ENCODE peak calls at places on chromosome 19, in eight cellular contexts. E is prostate gland, T is stomach, W is SK-N-MC, L is breast epithelium, H is transverse colon, G is GM12891, F is GM23338. C is an unnamed sample.

GRCh38 chr19:38079926-38080380 is 144.1 kb downstream of the DPF1 start:
- DNase-seq in E (peak), T (peak), W (no peak), L (no peak), H (no peak), G (peak), F (peak), C (no peak)

GRCh38 chr19:32719611-32720059 is at the start of gene TDRD12:
- DNase-seq in E (no peak), T (no peak), W (no peak), L (no peak), H (no peak), G (no peak), F (peak), C (no peak)

GRCh38 chr19:16328824-16329482 is 4.3 kb downstream of the KLF2 start:
- DNase-seq in E (no peak), T (no peak), W (no peak), L (no peak), H (no peak), G (no peak), F (no peak), C (no peak)

GRCh38 chr19:10501971-10502523 is 1.1 kb downstream of the KEAP1 start:
- DNase-seq in E (peak), T (peak), W (no peak), L (peak), H (peak), G (peak), F (peak), C (peak)

GRCh38 chr19:21587117-21587461 is 81.7 kb downstream of the ZNF429 start:
- DNase-seq in E (no peak), T (no peak), W (no peak), L (no peak), H (no peak), G (no peak), F (peak), C (no peak)

GRCh38 chr19:34838753-34839431 is 65.9 kb upstream of the ZNF599 start:
- DNase-seq in E (no peak), T (peak), W (no peak), L (no peak), H (peak), G (no peak), F (peak), C (no peak)

GRCh38 chr19:1431759-1432506 is 6.3 kb upstream of the RPS15 start:
- DNase-seq in E (no peak), T (no peak), W (no peak), L (no peak), H (no peak), G (no peak), F (no peak), C (no peak)

GRCh38 chr19:45471866-45472556 is 4.2 kb downstream of the FOSB start:
- DNase-seq in E (no peak), T (no peak), W (no peak), L (no peak), H (no peak), G (no peak), F (peak), C (no peak)

GRCh38 chr19:45809643-45810159 is 5.4 kb downstream of the RSPH6A start:
- DNase-seq in E (no peak), T (no peak), W (no peak), L (no peak), H (no peak), G (no peak), F (peak), C (no peak)

GRCh38 chr19:46824887-46825730 is 25.5 kb downstream of the AP2S1 start:
- DNase-seq in E (no peak), T (no peak), W (no peak), L (no peak), H (peak), G (no peak), F (no peak), C (no peak)

GRCh38 chr19:35044317-35045117 is 3.0 kb downstream of the HPN start:
- DNase-seq in E (peak), T (peak), W (peak), L (no peak), H (peak), G (no peak), F (peak), C (no peak)

GRCh38 chr19:19146000-19146608 is 7.8 kb upstream of the TMEM161A start:
- DNase-seq in E (peak), T (peak), W (no peak), L (peak), H (peak), G (peak), F (peak), C (peak)

GRCh38 chr19:19510432-19510831 is 4.9 kb downstream of the TSSK6 start:
- DNase-seq in E (no peak), T (no peak), W (no peak), L (no peak), H (no peak), G (no peak), F (peak), C (no peak)

GRCh38 chr19:10566658-10567410 is 1.0 kb upstream of the KRI1 start:
- DNase-seq in E (no peak), T (no peak), W (no peak), L (no peak), H (peak), G (no peak), F (no peak), C (no peak)

GRCh38 chr19:16457195-16457953 is 14.4 kb downstream of the EPS15L1 start:
- DNase-seq in E (no peak), T (peak), W (no peak), L (no peak), H (no peak), G (no peak), F (peak), C (peak)

GRCh38 chr19:33410915-33411401 is 37.4 kb downstream of the CEBPG start:
- DNase-seq in E (no peak), T (no peak), W (no peak), L (no peak), H (no peak), G (no peak), F (no peak), C (no peak)

GRCh38 chr19:50050406-50051223 is 24.8 kb downstream of the ZNF473 start:
- DNase-seq in E (peak), T (peak), W (no peak), L (peak), H (peak), G (peak), F (peak), C (peak)

GRCh38 chr19:33064117-33064777 is 441 bp downstream of the RHPN2 start:
- DNase-seq in E (peak), T (peak), W (no peak), L (no peak), H (peak), G (peak), F (peak), C (no peak)

GRCh38 chr19:51122112-51122981 is 2.4 kb upstream of the SIGLEC9 start:
- DNase-seq in E (no peak), T (no peak), W (no peak), L (no peak), H (no peak), G (no peak), F (no peak), C (no peak)

GRCh38 chr19:34145741-34146202 is 26.5 kb upstream of the LSM14A start:
- DNase-seq in E (peak), T (peak), W (peak), L (no peak), H (peak), G (no peak), F (peak), C (no peak)

GRCh38 chr19:38869836-38870607 is 8.1 kb downstream of the RINL start:
- DNase-seq in E (peak), T (peak), W (no peak), L (peak), H (peak), G (peak), F (peak), C (peak)

DNA sequence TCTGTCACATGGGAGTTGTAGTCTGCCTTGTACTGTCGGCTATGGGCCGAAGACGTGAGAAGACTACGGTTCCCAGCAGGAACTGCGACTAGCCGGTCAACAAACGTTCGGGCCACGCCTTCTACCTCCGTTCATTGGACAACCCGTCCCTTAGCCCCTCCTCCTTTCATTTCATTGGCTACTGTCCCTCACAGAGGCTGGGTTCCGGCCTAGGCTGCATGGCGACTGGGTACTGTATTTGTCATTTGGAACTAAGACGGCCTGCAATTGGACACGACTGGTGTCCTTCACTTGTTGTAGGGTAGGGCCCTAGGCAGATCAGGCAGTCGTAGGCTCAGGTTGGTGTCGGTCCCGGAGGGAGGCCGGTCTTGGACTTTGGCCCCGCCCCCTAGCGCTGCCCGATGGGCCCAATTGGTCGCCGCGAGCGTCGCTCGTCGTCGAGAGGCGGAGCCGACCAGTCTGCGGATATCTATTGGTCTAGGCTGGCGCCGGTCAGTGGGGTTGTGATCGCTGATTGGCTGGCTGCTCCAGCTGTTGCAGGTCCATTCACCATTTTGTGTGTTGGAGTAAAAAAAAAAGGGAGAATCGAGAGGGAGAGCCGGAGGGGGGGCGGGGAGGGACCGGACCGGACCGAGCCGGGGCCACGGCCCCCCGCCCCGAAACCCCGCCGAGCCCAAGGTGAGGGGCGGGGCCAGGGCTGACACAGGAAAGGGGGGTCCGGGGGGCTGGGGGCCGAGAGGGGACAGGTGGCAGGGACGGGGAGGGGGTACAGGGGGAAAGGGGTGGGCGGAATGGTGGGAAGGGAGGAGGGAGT is at the start of gene CIC:
- DNase-seq in E (peak), T (peak), W (peak), L (peak), H (peak), G (peak), F (peak), C (peak)
- TF ChIP-seq POLR2AphosphoS5 in E (peak), T (peak), W (no peak), L (no peak), H (no peak), G (no peak), F (no peak), C (no peak)

DNA sequence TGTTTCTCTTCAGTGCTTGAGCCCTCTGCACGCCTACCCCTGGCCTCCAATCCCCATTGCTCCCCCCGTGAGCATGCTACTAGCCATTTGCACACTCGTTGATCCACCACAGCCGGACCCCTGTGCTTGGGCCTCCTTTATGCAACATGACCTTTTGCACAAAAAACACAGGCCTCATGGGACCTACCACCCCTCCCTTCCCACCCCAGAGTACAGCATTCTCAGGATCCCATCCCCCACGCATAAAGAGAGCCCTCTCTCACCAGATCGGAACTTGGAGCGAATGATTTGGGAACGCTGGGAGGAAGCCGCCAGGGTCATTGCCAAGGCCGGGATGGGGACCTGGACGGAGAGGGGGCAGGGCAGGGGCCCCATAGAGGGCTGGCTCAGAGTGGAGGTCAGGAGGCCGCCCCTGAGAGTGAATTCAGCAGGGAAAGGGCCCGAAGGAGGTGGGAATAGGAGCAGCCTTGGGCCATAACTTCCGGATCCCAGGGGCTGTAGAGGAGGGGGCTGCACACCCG is 754 bp downstream of the MAMSTR start:
- DNase-seq in E (no peak), T (no peak), W (no peak), L (no peak), H (no peak), G (no peak), F (peak), C (no peak)
- TF ChIP-seq POLR2AphosphoS5 in E (no peak), T (no peak), W (no peak), L (no peak), H (no peak), G (no peak), F (no peak), C (no peak)

GRCh38 chr19:40411958-40412499 is 1.1 kb downstream of the PRX start:
- DNase-seq in E (no peak), T (no peak), W (no peak), L (no peak), H (no peak), G (no peak), F (no peak), C (no peak)
- TF ChIP-seq POLR2AphosphoS5 in E (no peak), T (no peak), W (no peak), L (no peak), H (no peak), G (no peak), F (no peak), C (no peak)

GRCh38 chr19:57641715-57642234 is 8.8 kb downstream of the ZNF211 start:
- DNase-seq in E (no peak), T (no peak), W (no peak), L (no peak), H (no peak), G (no peak), F (no peak), C (no peak)
- TF ChIP-seq POLR2AphosphoS5 in E (no peak), T (no peak), W (no peak), L (no peak), H (no peak), G (no peak), F (no peak), C (no peak)

GRCh38 chr19:17830567-17831418 is 9.5 kb upstream of the INSL3 start:
- DNase-seq in E (peak), T (peak), W (no peak), L (no peak), H (peak), G (peak), F (peak), C (peak)
- TF ChIP-seq POLR2AphosphoS5 in E (no peak), T (no peak), W (no peak), L (no peak), H (no peak), G (no peak), F (peak), C (no peak)

DNA sequence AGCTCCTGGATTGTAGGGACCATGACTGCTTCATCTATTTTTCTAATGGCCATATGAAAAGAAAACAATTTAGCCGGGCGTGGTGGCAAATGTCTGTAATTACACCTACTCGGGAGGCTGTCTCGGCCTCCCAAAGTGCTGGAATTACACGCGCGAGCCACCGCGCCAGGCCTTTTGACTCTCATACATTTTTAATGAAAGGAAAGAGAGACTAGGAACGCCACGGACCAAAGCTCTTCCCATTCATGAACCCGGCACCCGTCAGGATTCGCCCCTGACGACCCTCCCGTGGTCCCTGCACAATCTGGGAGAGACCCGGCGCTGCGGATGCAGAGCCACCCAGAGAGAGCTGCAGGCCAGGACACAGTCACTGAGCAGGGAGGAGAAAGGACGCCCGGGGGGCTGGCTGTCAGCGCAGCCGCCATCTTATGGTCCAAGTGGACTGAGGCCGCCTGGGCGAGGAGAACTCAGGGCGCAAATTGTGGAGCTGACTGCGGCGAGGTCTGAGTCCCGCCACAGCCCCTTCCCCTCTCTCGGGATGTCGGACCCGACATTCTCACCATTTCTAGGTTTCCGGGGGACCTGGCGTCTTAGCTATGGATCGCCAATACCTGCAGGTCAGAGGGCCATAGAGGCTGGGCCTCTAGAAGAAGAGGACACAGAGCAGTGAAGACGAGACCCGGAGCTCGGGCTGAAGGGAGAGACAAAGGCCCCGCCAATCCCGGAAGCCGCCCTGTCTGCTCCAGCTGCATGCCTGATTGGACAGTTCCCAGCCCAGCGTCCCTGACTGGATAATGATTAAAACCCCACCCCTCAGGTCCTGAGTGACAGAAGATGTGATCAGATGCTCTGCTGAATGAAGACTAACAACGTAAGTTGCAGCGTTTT is at the start of gene ZNF681:
- DNase-seq in E (peak), T (peak), W (no peak), L (peak), H (peak), G (peak), F (peak), C (peak)
- TF ChIP-seq POLR2AphosphoS5 in E (peak), T (peak), W (no peak), L (peak), H (peak), G (no peak), F (peak), C (peak)

GRCh38 chr19:4391701-4392543 is 8.4 kb downstream of the SH3GL1 start:
- DNase-seq in E (no peak), T (no peak), W (no peak), L (no peak), H (no peak), G (no peak), F (no peak), C (no peak)
- TF ChIP-seq POLR2AphosphoS5 in E (peak), T (peak), W (no peak), L (peak), H (peak), G (no peak), F (no peak), C (peak)

GRCh38 chr19:40090256-40091204 is at the start of gene ZNF780A:
- DNase-seq in E (peak), T (peak), W (no peak), L (peak), H (peak), G (peak), F (peak), C (peak)
- TF ChIP-seq POLR2AphosphoS5 in E (peak), T (peak), W (peak), L (no peak), H (peak), G (peak), F (peak), C (no peak)